ENCODE peak calls at places on chromosome 5, in four cellular contexts. One of them, this sample, is unnamed.
A peak's percentile ranks its signal among the peaks of the same experiment; 100 is the strongest.

GRCh38 chr5:10567181-10567591 is 3.3 kb downstream of the ANKRD33B start:
- DNase-seq in NCI-H2081 treated with DMSO at 0.1 percent for 48 hours: no peak
- DNase-seq in central memory CD8-positive, alpha-beta T cell: no peak
- DNase-seq in T1000: no peak
- DNase-seq in this sample: no peak

GRCh38 chr5:65818592-65818991 is 96.6 kb downstream of the NLN start:
- DNase-seq in NCI-H2081 treated with DMSO at 0.1 percent for 48 hours: no peak
- DNase-seq in T1000: no peak
- DNase-seq in central memory CD8-positive, alpha-beta T cell: no peak
- DNase-seq in this sample: peak; percentile 67

GRCh38 chr5:75010838-75011237 is 41.5 kb downstream of the GCNT4 start:
- DNase-seq in central memory CD8-positive, alpha-beta T cell: no peak
- DNase-seq in T1000: no peak
- DNase-seq in NCI-H2081 treated with DMSO at 0.1 percent for 48 hours: no peak
- DNase-seq in this sample: no peak

GRCh38 chr5:167160388-167160787 is 1131.1 kb upstream of the WWC1 start:
- DNase-seq in central memory CD8-positive, alpha-beta T cell: no peak
- DNase-seq in T1000: no peak
- DNase-seq in NCI-H2081 treated with DMSO at 0.1 percent for 48 hours: no peak
- DNase-seq in this sample: no peak

GRCh38 chr5:11177993-11178711 is 417.1 kb upstream of the DAP start:
- DNase-seq in T1000: no peak
- DNase-seq in central memory CD8-positive, alpha-beta T cell: no peak
- DNase-seq in NCI-H2081 treated with DMSO at 0.1 percent for 48 hours: no peak
- DNase-seq in this sample: no peak

GRCh38 chr5:159301351-159301911 is 28.9 kb downstream of the IL12B start:
- DNase-seq in central memory CD8-positive, alpha-beta T cell: no peak
- DNase-seq in T1000: peak; percentile 16
- DNase-seq in NCI-H2081 treated with DMSO at 0.1 percent for 48 hours: no peak
- DNase-seq in this sample: no peak

GRCh38 chr5:135482383-135482933 is 30.3 kb upstream of the TIFAB start:
- DNase-seq in central memory CD8-positive, alpha-beta T cell: no peak
- DNase-seq in NCI-H2081 treated with DMSO at 0.1 percent for 48 hours: no peak
- DNase-seq in T1000: no peak
- DNase-seq in this sample: no peak

GRCh38 chr5:78647838-78648358 is 674 bp downstream of the LHFPL2 start:
- DNase-seq in T1000: no peak
- DNase-seq in NCI-H2081 treated with DMSO at 0.1 percent for 48 hours: no peak
- DNase-seq in central memory CD8-positive, alpha-beta T cell: no peak
- DNase-seq in this sample: peak; percentile 65

GRCh38 chr5:52481216-52481615 is 306.5 kb upstream of the ITGA1 start:
- DNase-seq in T1000: no peak
- DNase-seq in NCI-H2081 treated with DMSO at 0.1 percent for 48 hours: no peak
- DNase-seq in central memory CD8-positive, alpha-beta T cell: no peak
- DNase-seq in this sample: no peak

GRCh38 chr5:53956632-53957031 is 353.7 kb downstream of the ARL15 start:
- DNase-seq in T1000: no peak
- DNase-seq in central memory CD8-positive, alpha-beta T cell: no peak
- DNase-seq in NCI-H2081 treated with DMSO at 0.1 percent for 48 hours: no peak
- DNase-seq in this sample: no peak

GRCh38 chr5:55509768-55510522 is 24.8 kb downstream of the PLPP1 start:
- DNase-seq in central memory CD8-positive, alpha-beta T cell: no peak
- DNase-seq in NCI-H2081 treated with DMSO at 0.1 percent for 48 hours: no peak
- DNase-seq in T1000: no peak
- DNase-seq in this sample: no peak

GRCh38 chr5:135235002-135235401 is 164.0 kb downstream of the MACROH2A1 start:
- DNase-seq in T1000: no peak
- DNase-seq in central memory CD8-positive, alpha-beta T cell: no peak
- DNase-seq in NCI-H2081 treated with DMSO at 0.1 percent for 48 hours: no peak
- DNase-seq in this sample: no peak

GRCh38 chr5:177523711-177524538 is 7.2 kb upstream of the DDX41 start:
- DNase-seq in T1000: no peak
- DNase-seq in NCI-H2081 treated with DMSO at 0.1 percent for 48 hours: no peak
- DNase-seq in central memory CD8-positive, alpha-beta T cell: no peak
- DNase-seq in this sample: no peak

GRCh38 chr5:109410389-109411174 is 808 bp upstream of the PJA2 start:
- DNase-seq in NCI-H2081 treated with DMSO at 0.1 percent for 48 hours: no peak
- DNase-seq in T1000: peak; percentile 66
- DNase-seq in central memory CD8-positive, alpha-beta T cell: peak; percentile 41
- DNase-seq in this sample: peak; percentile 51

GRCh38 chr5:84115727-84116126 is 269.0 kb downstream of the EDIL3 start:
- DNase-seq in T1000: no peak
- DNase-seq in NCI-H2081 treated with DMSO at 0.1 percent for 48 hours: no peak
- DNase-seq in central memory CD8-positive, alpha-beta T cell: no peak
- DNase-seq in this sample: no peak

GRCh38 chr5:167295686-167296015 is 995.8 kb upstream of the WWC1 start:
- DNase-seq in T1000: no peak
- DNase-seq in central memory CD8-positive, alpha-beta T cell: no peak
- DNase-seq in NCI-H2081 treated with DMSO at 0.1 percent for 48 hours: no peak
- DNase-seq in this sample: no peak

GRCh38 chr5:57316798-57317327 is 143.0 kb downstream of the GPBP1 start:
- DNase-seq in T1000: peak; percentile 46
- DNase-seq in central memory CD8-positive, alpha-beta T cell: no peak
- DNase-seq in NCI-H2081 treated with DMSO at 0.1 percent for 48 hours: no peak
- DNase-seq in this sample: no peak

GRCh38 chr5:139391570-139392323 is 2.0 kb upstream of the MZB1 start:
- DNase-seq in central memory CD8-positive, alpha-beta T cell: no peak
- DNase-seq in NCI-H2081 treated with DMSO at 0.1 percent for 48 hours: no peak
- DNase-seq in T1000: no peak
- DNase-seq in this sample: peak; percentile 67

GRCh38 chr5:56686337-56687198 is 128.8 kb upstream of the MAP3K1 start:
- DNase-seq in central memory CD8-positive, alpha-beta T cell: no peak
- DNase-seq in NCI-H2081 treated with DMSO at 0.1 percent for 48 hours: no peak
- DNase-seq in T1000: no peak
- DNase-seq in this sample: no peak

GRCh38 chr5:115309751-115310370 is 13.4 kb upstream of the CCDC112 start:
- DNase-seq in NCI-H2081 treated with DMSO at 0.1 percent for 48 hours: no peak
- DNase-seq in central memory CD8-positive, alpha-beta T cell: no peak
- DNase-seq in T1000: no peak
- DNase-seq in this sample: no peak

GRCh38 chr5:65577141-65577540 is 14.0 kb downstream of the PPWD1 start:
- DNase-seq in T1000: no peak
- DNase-seq in NCI-H2081 treated with DMSO at 0.1 percent for 48 hours: no peak
- DNase-seq in central memory CD8-positive, alpha-beta T cell: no peak
- DNase-seq in this sample: no peak

GRCh38 chr5:67031689-67032088 is 164.9 kb downstream of the CD180 start:
- DNase-seq in central memory CD8-positive, alpha-beta T cell: no peak
- DNase-seq in T1000: no peak
- DNase-seq in NCI-H2081 treated with DMSO at 0.1 percent for 48 hours: no peak
- DNase-seq in this sample: no peak

GRCh38 chr5:80736730-80737129 is 81.9 kb upstream of the DHFR start:
- DNase-seq in T1000: no peak
- DNase-seq in central memory CD8-positive, alpha-beta T cell: no peak
- DNase-seq in NCI-H2081 treated with DMSO at 0.1 percent for 48 hours: no peak
- DNase-seq in this sample: no peak

GRCh38 chr5:107670927-107671741 is at the start of gene EFNA5:
- DNase-seq in central memory CD8-positive, alpha-beta T cell: peak; percentile 24
- DNase-seq in NCI-H2081 treated with DMSO at 0.1 percent for 48 hours: no peak
- DNase-seq in T1000: peak; percentile 33
- DNase-seq in this sample: peak; percentile 36

GRCh38 chr5:127568166-127568565 is 50.7 kb downstream of the PRRC1 start:
- DNase-seq in central memory CD8-positive, alpha-beta T cell: no peak
- DNase-seq in NCI-H2081 treated with DMSO at 0.1 percent for 48 hours: no peak
- DNase-seq in T1000: no peak
- DNase-seq in this sample: no peak

GRCh38 chr5:181217111-181217804 is 5.8 kb upstream of the TRIM41 start:
- DNase-seq in T1000: no peak
- DNase-seq in central memory CD8-positive, alpha-beta T cell: peak; percentile 58
- DNase-seq in NCI-H2081 treated with DMSO at 0.1 percent for 48 hours: no peak
- DNase-seq in this sample: no peak

GRCh38 chr5:90170231-90170630 is 239.3 kb downstream of the CETN3 start:
- DNase-seq in T1000: no peak
- DNase-seq in NCI-H2081 treated with DMSO at 0.1 percent for 48 hours: no peak
- DNase-seq in central memory CD8-positive, alpha-beta T cell: no peak
- DNase-seq in this sample: no peak

GRCh38 chr5:144638802-144639201 is 468.1 kb downstream of the KCTD16 start:
- DNase-seq in T1000: no peak
- DNase-seq in central memory CD8-positive, alpha-beta T cell: no peak
- DNase-seq in NCI-H2081 treated with DMSO at 0.1 percent for 48 hours: no peak
- DNase-seq in this sample: no peak

GRCh38 chr5:172956936-172957335 is 2.3 kb upstream of the RPL26L1 start:
- DNase-seq in central memory CD8-positive, alpha-beta T cell: no peak
- DNase-seq in T1000: no peak
- DNase-seq in NCI-H2081 treated with DMSO at 0.1 percent for 48 hours: no peak
- DNase-seq in this sample: no peak

GRCh38 chr5:87361536-87362213 is 51.1 kb downstream of the CCNH start:
- DNase-seq in NCI-H2081 treated with DMSO at 0.1 percent for 48 hours: no peak
- DNase-seq in T1000: no peak
- DNase-seq in central memory CD8-positive, alpha-beta T cell: no peak
- DNase-seq in this sample: no peak

GRCh38 chr5:43033845-43034590 is 6.1 kb downstream of the ANXA2R start:
- DNase-seq in T1000: no peak
- DNase-seq in NCI-H2081 treated with DMSO at 0.1 percent for 48 hours: no peak
- DNase-seq in central memory CD8-positive, alpha-beta T cell: no peak
- DNase-seq in this sample: no peak

GRCh38 chr5:122323738-122324137 is 11.7 kb downstream of the SNCAIP start:
- DNase-seq in T1000: no peak
- DNase-seq in NCI-H2081 treated with DMSO at 0.1 percent for 48 hours: no peak
- DNase-seq in central memory CD8-positive, alpha-beta T cell: no peak
- DNase-seq in this sample: no peak

GRCh38 chr5:174876-175465 is 16.3 kb upstream of the LRRC14B start:
- DNase-seq in T1000: no peak
- DNase-seq in central memory CD8-positive, alpha-beta T cell: no peak
- DNase-seq in NCI-H2081 treated with DMSO at 0.1 percent for 48 hours: no peak
- DNase-seq in this sample: no peak